ENCODE peak calls at places on chromosome 16, in four cellular contexts. E is H1, I is OCI-LY7, A is IMR-90. R is an unnamed sample.

GRCh38 chr16:73713817-73714495 is 582.7 kb upstream of the PSMD7 start:
- DNase-seq in E (no peak), I (peak), A (peak), R (peak)

GRCh38 chr16:53056528-53056881 is 1.7 kb downstream of the CHD9 start:
- DNase-seq in I (peak), A (peak), E (no peak), R (no peak)

GRCh38 chr16:8866118-8866883 is 2.5 kb downstream of the CARHSP1 start:
- DNase-seq in E (peak), A (no peak), I (no peak), R (peak)

GRCh38 chr16:659618-660017 is 8.3 kb upstream of the RHOT2 start:
- DNase-seq in A (no peak), E (no peak), I (no peak), R (no peak)

GRCh38 chr16:68908000-68908313 is 64.6 kb downstream of the TANGO6 start:
- DNase-seq in E (no peak), A (peak), I (no peak), R (no peak)

GRCh38 chr16:66862023-66862520 is 17.9 kb downstream of the CA7 start:
- DNase-seq in A (no peak), I (no peak), E (no peak), R (no peak)

GRCh38 chr16:67860589-67861398 is 12.1 kb upstream of the EDC4 start:
- DNase-seq in A (peak), I (no peak), E (no peak), R (no peak)

GRCh38 chr16:4052801-4053662 is 63.2 kb downstream of the ADCY9 start:
- DNase-seq in I (no peak), A (peak), E (no peak), R (peak)

GRCh38 chr16:58970775-58971174 is 236.7 kb upstream of the GOT2 start:
- DNase-seq in A (no peak), E (no peak), I (no peak), R (no peak)

GRCh38 chr16:50603206-50604064 is 55.2 kb downstream of the NKD1 start:
- DNase-seq in A (no peak), I (no peak), E (no peak), R (no peak)

GRCh38 chr16:49354101-49354500 is 19.5 kb upstream of the C16orf78 start:
- DNase-seq in A (no peak), E (no peak), I (no peak), R (no peak)

GRCh38 chr16:22977294-22977697 is 163.3 kb downstream of the HS3ST2 start:
- DNase-seq in A (no peak), E (no peak), I (peak), R (peak)

GRCh38 chr16:1917056-1917664 is 1.1 kb downstream of the HS3ST6 start:
- DNase-seq in I (no peak), E (no peak), A (no peak), R (no peak)

GRCh38 chr16:12450381-12450780 is 353.3 kb downstream of the CPPED1 start:
- DNase-seq in E (no peak), A (no peak), I (no peak), R (no peak)

GRCh38 chr16:4505356-4506153 is 29.4 kb downstream of the HMOX2 start:
- DNase-seq in A (no peak), E (no peak), I (peak), R (no peak)

GRCh38 chr16:6247150-6247549 is 1085.5 kb upstream of the RBFOX1 start:
- DNase-seq in I (no peak), E (no peak), A (no peak), R (no peak)

GRCh38 chr16:8623634-8624033 is 2.1 kb downstream of the METTL22 start:
- DNase-seq in A (peak), I (no peak), E (no peak), R (no peak)

DNA sequence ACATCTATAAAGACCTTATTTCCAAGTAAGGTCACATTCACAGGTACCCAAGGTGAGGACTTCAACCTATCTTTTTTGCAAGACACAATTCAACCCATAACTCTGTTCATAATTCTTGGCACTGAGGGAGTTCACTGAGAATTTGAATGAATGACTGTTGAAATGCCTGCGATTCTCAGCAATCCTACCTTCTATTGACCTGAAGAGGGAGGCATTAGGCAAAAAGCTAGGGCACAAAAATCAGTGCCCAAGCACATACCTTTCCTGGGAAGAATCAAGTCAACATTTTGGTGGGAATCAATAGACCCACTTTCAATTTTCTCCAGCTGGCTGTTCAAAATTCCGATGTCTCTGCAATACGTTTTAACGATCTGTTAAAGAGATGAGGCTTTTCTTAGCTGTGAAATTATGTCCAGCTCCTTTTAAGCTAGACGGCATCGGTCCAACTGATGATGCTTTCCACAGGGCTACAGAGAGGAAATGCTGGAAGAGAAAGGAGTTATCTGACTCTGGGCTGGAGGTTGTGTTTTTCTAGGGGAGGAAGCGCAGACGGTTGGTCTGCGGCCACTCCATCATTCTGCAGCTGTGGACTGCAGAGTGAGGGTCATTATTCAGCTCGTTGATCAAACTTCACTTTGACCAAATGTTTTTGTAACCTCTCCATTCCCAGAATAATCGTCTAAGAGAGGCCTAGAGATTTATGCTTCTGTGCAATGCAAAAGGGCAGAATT is 25.1 kb downstream of the BCO1 start:
- DNase-seq in I (no peak), A (peak), E (no peak), R (peak)
- TF ChIP-seq CTCF in I (peak), A (no peak), E (no peak), R (peak)

GRCh38 chr16:70254095-70254964 is 2.6 kb upstream of the EXOSC6 start:
- DNase-seq in E (no peak), I (no peak), A (peak), R (no peak)
- TF ChIP-seq CTCF in E (no peak), I (peak), A (no peak), R (no peak)

GRCh38 chr16:77470851-77471250 is 36.0 kb upstream of the ADAMTS18 start:
- DNase-seq in A (no peak), I (no peak), E (no peak), R (no peak)

GRCh38 chr16:77468831-77469230 is 34.0 kb upstream of the ADAMTS18 start:
- DNase-seq in E (no peak), A (no peak), I (no peak), R (no peak)

GRCh38 chr16:77467929-77468328 is 33.1 kb upstream of the ADAMTS18 start:
- DNase-seq in E (no peak), I (no peak), A (no peak), R (no peak)

GRCh38 chr16:77469639-77470038 is 34.8 kb upstream of the ADAMTS18 start:
- DNase-seq in A (no peak), E (no peak), I (no peak), R (no peak)

GRCh38 chr16:77472262-77472661 is 37.4 kb upstream of the ADAMTS18 start:
- DNase-seq in I (no peak), E (no peak), A (no peak), R (no peak)
- TF ChIP-seq CTCF in I (no peak), E (no peak), A (no peak), R (no peak)

DNA sequence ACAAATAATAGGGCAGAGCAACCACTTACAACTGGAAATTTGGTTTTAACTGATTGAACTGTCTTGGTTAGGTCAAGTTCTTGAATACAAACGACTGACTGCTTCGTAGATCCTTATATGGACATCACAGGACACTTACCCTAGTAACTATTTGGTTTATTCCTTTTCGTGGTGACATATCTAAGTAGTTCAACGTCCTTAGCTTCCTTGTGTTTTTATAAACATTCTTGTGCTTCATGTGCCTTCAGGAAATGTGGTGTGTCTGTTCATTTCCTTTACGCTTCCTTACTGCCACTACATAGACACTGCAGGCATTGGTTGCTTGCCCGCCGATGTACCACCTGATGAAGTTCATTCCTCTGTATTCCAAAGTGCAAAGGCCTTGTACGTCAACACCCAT is 59.3 kb downstream of the USP10 start:
- DNase-seq in E (no peak), I (no peak), A (peak), R (peak)
- TF ChIP-seq CTCF in E (no peak), I (no peak), A (no peak), R (no peak)

GRCh38 chr16:88195911-88196465 is 186.8 kb upstream of the ZNF469 start:
- DNase-seq in I (no peak), E (no peak), A (no peak), R (no peak)

GRCh38 chr16:88196471-88197400 is 186.0 kb upstream of the ZNF469 start:
- DNase-seq in A (no peak), E (no peak), I (no peak), R (no peak)

GRCh38 chr16:88192601-88193000 is 190.2 kb upstream of the ZNF469 start:
- DNase-seq in A (no peak), E (no peak), I (no peak), R (no peak)

GRCh38 chr16:88195021-88195581 is 187.7 kb upstream of the ZNF469 start:
- DNase-seq in I (no peak), E (no peak), A (peak), R (no peak)

DNA sequence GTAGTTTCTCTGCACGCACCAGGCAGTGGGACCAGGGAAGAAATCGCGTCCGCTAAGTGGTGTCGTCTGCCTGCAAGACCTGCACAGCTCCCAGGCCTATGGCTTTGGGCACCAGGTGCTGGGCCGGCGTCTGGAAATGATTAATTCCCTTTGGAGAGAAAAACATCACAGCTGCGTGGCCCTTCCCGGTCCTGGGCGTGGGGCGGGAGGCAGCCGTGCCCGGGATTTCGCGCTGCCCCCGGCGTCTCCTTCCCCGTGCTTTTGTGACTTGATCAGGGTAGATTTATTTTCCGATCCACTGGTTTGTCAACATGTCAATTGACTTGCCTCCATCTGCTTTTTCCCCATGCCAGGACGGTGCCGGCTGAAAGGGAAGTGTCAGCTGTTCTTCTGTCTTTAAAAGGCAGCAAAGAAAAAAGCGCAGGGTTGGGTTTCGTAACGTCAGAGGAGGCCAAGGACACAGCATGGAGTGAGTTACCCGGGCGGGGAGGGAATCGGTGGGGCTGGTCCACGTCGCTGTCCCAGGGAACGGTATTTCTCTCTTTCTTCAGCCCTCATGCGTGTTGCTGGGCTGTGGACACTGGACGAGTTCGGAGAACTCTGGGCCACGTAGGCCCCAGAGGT is 188.2 kb upstream of the ZNF469 start:
- DNase-seq in E (no peak), I (no peak), A (peak), R (no peak)
- TF ChIP-seq CTCF in E (no peak), I (no peak), A (no peak), R (no peak)

R was measured in cardiac muscle cell.